ENCODE peak calls at places on chromosome 7, in seven cellular contexts. One of them, this sample, is unnamed.

GRCh38 chr7:20172736-20173334 is 44.3 kb downstream of the MACC1 start:
- DNase-seq in endothelial cell of umbilical vein: peak; percentile 51
- DNase-seq in stomach: peak; percentile 35
- DNase-seq in adipocyte: peak; percentile 45
- DNase-seq in adrenal gland: peak; percentile 72
- DNase-seq in HepG2: peak; percentile 33
- DNase-seq in heart left ventricle: no peak
- DNase-seq in this sample: no peak

GRCh38 chr7:114930829-114931655 is 9.1 kb downstream of the MDFIC start:
- DNase-seq in heart left ventricle: no peak
- DNase-seq in adrenal gland: no peak
- DNase-seq in endothelial cell of umbilical vein: no peak
- DNase-seq in HepG2: no peak
- DNase-seq in adipocyte: peak; percentile 74
- DNase-seq in stomach: no peak
- DNase-seq in this sample: no peak

GRCh38 chr7:35467456-35467978 is 213.6 kb upstream of the TBX20 start:
- DNase-seq in heart left ventricle: no peak
- DNase-seq in adrenal gland: no peak
- DNase-seq in adipocyte: no peak
- DNase-seq in stomach: no peak
- DNase-seq in endothelial cell of umbilical vein: no peak
- DNase-seq in HepG2: no peak
- DNase-seq in this sample: no peak

GRCh38 chr7:97013555-97013954 is 8.2 kb downstream of the DLX6 start:
- DNase-seq in endothelial cell of umbilical vein: no peak
- DNase-seq in adrenal gland: no peak
- DNase-seq in HepG2: no peak
- DNase-seq in adipocyte: no peak
- DNase-seq in heart left ventricle: no peak
- DNase-seq in stomach: no peak
- DNase-seq in this sample: no peak

GRCh38 chr7:130821864-130822263 is 87.9 kb upstream of the KLF14 start:
- DNase-seq in adipocyte: no peak
- DNase-seq in endothelial cell of umbilical vein: no peak
- DNase-seq in adrenal gland: no peak
- DNase-seq in heart left ventricle: no peak
- DNase-seq in HepG2: no peak
- DNase-seq in stomach: no peak
- DNase-seq in this sample: no peak

GRCh38 chr7:14125998-14126397 is 136.5 kb upstream of the ETV1 start:
- DNase-seq in endothelial cell of umbilical vein: no peak
- DNase-seq in stomach: no peak
- DNase-seq in heart left ventricle: no peak
- DNase-seq in adrenal gland: no peak
- DNase-seq in HepG2: no peak
- DNase-seq in adipocyte: peak; percentile 53
- DNase-seq in this sample: no peak

GRCh38 chr7:28151965-28152364 is 28.6 kb downstream of the JAZF1 start:
- DNase-seq in endothelial cell of umbilical vein: peak; percentile 78
- DNase-seq in stomach: no peak
- DNase-seq in HepG2: no peak
- DNase-seq in adrenal gland: no peak
- DNase-seq in heart left ventricle: no peak
- DNase-seq in adipocyte: peak; percentile 62
- DNase-seq in this sample: peak; percentile 67

GRCh38 chr7:64997927-64998391 is 7.1 kb upstream of the ZNF117 start:
- DNase-seq in stomach: peak; percentile 75
- DNase-seq in heart left ventricle: peak; percentile 36
- DNase-seq in endothelial cell of umbilical vein: no peak
- DNase-seq in adipocyte: peak; percentile 45
- DNase-seq in adrenal gland: peak; percentile 39
- DNase-seq in HepG2: no peak
- DNase-seq in this sample: no peak

GRCh38 chr7:115230882-115231508 is 309.1 kb downstream of the MDFIC start:
- DNase-seq in heart left ventricle: no peak
- DNase-seq in HepG2: peak; percentile 13
- DNase-seq in adrenal gland: no peak
- DNase-seq in endothelial cell of umbilical vein: peak; percentile 93
- DNase-seq in stomach: no peak
- DNase-seq in adipocyte: peak; percentile 83
- DNase-seq in this sample: peak; percentile 16

GRCh38 chr7:112996472-112996871 is 90.2 kb downstream of the GPR85 start:
- DNase-seq in HepG2: no peak
- DNase-seq in heart left ventricle: no peak
- DNase-seq in endothelial cell of umbilical vein: no peak
- DNase-seq in adrenal gland: no peak
- DNase-seq in stomach: no peak
- DNase-seq in adipocyte: no peak
- DNase-seq in this sample: no peak

GRCh38 chr7:69196593-69196992 is 401.7 kb upstream of the AUTS2 start:
- DNase-seq in stomach: no peak
- DNase-seq in HepG2: no peak
- DNase-seq in adrenal gland: no peak
- DNase-seq in adipocyte: no peak
- DNase-seq in heart left ventricle: no peak
- DNase-seq in endothelial cell of umbilical vein: no peak
- DNase-seq in this sample: no peak

GRCh38 chr7:154919324-154920222 is 83.4 kb downstream of the PAXIP1 start:
- DNase-seq in stomach: no peak
- DNase-seq in adipocyte: no peak
- DNase-seq in HepG2: no peak
- DNase-seq in endothelial cell of umbilical vein: no peak
- DNase-seq in heart left ventricle: no peak
- DNase-seq in adrenal gland: no peak
- DNase-seq in this sample: no peak

GRCh38 chr7:114109299-114109698 is 190.5 kb upstream of the PPP1R3A start:
- DNase-seq in endothelial cell of umbilical vein: no peak
- DNase-seq in adrenal gland: no peak
- DNase-seq in stomach: no peak
- DNase-seq in adipocyte: peak; percentile 74
- DNase-seq in heart left ventricle: no peak
- DNase-seq in HepG2: no peak
- DNase-seq in this sample: no peak

GRCh38 chr7:2864999-2865670 is 21.0 kb upstream of the GNA12 start:
- DNase-seq in adrenal gland: peak; percentile 64
- DNase-seq in HepG2: peak; percentile 59
- DNase-seq in stomach: peak; percentile 76
- DNase-seq in endothelial cell of umbilical vein: peak; percentile 66
- DNase-seq in adipocyte: peak; percentile 83
- DNase-seq in heart left ventricle: peak; percentile 59
- DNase-seq in this sample: peak; percentile 83

GRCh38 chr7:93205046-93205445 is 21.2 kb downstream of the HEPACAM2 start:
- DNase-seq in stomach: no peak
- DNase-seq in heart left ventricle: no peak
- DNase-seq in endothelial cell of umbilical vein: no peak
- DNase-seq in adipocyte: no peak
- DNase-seq in adrenal gland: no peak
- DNase-seq in HepG2: no peak
- DNase-seq in this sample: no peak

GRCh38 chr7:13037216-13037615 is 349.8 kb downstream of the ARL4A start:
- DNase-seq in stomach: no peak
- DNase-seq in endothelial cell of umbilical vein: no peak
- DNase-seq in heart left ventricle: no peak
- DNase-seq in adipocyte: no peak
- DNase-seq in adrenal gland: no peak
- DNase-seq in HepG2: no peak
- DNase-seq in this sample: no peak

DNA sequence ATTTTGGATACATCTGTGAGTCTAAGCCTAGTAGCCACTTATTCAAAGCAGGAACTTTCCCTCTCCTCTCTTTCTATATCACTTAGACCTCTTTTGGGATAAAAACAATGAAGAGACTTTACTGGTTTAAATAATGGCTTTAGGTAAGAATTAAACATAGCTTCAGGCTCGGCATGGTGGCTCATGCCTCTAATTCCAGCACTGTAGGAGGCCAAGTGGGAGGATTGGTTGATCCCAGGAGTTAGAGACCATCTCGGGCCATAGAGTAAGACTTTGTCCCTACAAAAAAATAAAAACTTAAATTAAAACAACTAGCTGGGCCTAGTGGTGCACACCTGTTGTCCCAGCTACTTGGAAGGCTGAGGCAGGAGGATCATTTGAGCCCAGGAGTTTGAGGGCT is 304.3 kb downstream of the THSD7A start:
- DNase-seq in HepG2: no peak
- DNase-seq in heart left ventricle: no peak
- DNase-seq in adrenal gland: no peak
- DNase-seq in endothelial cell of umbilical vein: no peak
- DNase-seq in stomach: no peak
- DNase-seq in adipocyte: no peak
- DNase-seq in this sample: no peak
- H3K4me1 ChIP-seq in HepG2: no peaks in the 10 kb centered on the region
- H3K4me1 ChIP-seq in heart left ventricle: no peaks in the 10 kb centered on the region
- H3K4me1 ChIP-seq in adrenal gland: no peaks in the 10 kb centered on the region
- H3K4me1 ChIP-seq in endothelial cell of umbilical vein: no peaks in the 10 kb centered on the region
- H3K4me1 ChIP-seq in stomach: no peaks in the 10 kb centered on the region
- H3K4me1 ChIP-seq in adipocyte: no peaks in the 10 kb centered on the region
- H3K4me1 ChIP-seq in this sample: no peaks in the 10 kb centered on the region

GRCh38 chr7:56686276-56686859 is 445.9 kb downstream of the ZNF479 start:
- DNase-seq in adrenal gland: no peak
- DNase-seq in HepG2: no peak
- DNase-seq in endothelial cell of umbilical vein: no peak
- DNase-seq in heart left ventricle: no peak
- DNase-seq in adipocyte: no peak
- DNase-seq in stomach: no peak
- DNase-seq in this sample: no peak
- H3K9me3 ChIP-seq in adrenal gland: peaks cover 12% of the 10 kb centered on the region
- H3K9me3 ChIP-seq in HepG2: peaks cover 85% of the 10 kb centered on the region
- H3K9me3 ChIP-seq in endothelial cell of umbilical vein: peaks cover 7% of the 10 kb centered on the region
- H3K9me3 ChIP-seq in heart left ventricle: peaks cover 5% of the 10 kb centered on the region
- H3K9me3 ChIP-seq in adipocyte: peaks cover 93% of the 10 kb centered on the region
- H3K9me3 ChIP-seq in stomach: peaks cover 65% of the 10 kb centered on the region
- H3K9me3 ChIP-seq in this sample: peaks cover 48% of the 10 kb centered on the region

GRCh38 chr7:49770838-49771237 is 2.6 kb upstream of the VWC2 start:
- DNase-seq in adipocyte: no peak
- DNase-seq in adrenal gland: no peak
- DNase-seq in stomach: no peak
- DNase-seq in HepG2: no peak
- DNase-seq in endothelial cell of umbilical vein: no peak
- DNase-seq in heart left ventricle: no peak
- DNase-seq in this sample: no peak
- H3K4me1 ChIP-seq in adipocyte: peaks cover 3% of the 10 kb centered on the region
- H3K4me1 ChIP-seq in adrenal gland: peaks cover 16% of the 10 kb centered on the region
- H3K4me1 ChIP-seq in stomach: peaks cover 15% of the 10 kb centered on the region
- H3K4me1 ChIP-seq in HepG2: no peaks in the 10 kb centered on the region
- H3K4me1 ChIP-seq in endothelial cell of umbilical vein: no peaks in the 10 kb centered on the region
- H3K4me1 ChIP-seq in heart left ventricle: peaks cover 2% of the 10 kb centered on the region
- H3K4me1 ChIP-seq in this sample: no peaks in the 10 kb centered on the region

GRCh38 chr7:158165711-158166110 is 421.9 kb downstream of the PTPRN2 start:
- DNase-seq in stomach: no peak
- DNase-seq in endothelial cell of umbilical vein: no peak
- DNase-seq in heart left ventricle: no peak
- DNase-seq in adrenal gland: no peak
- DNase-seq in HepG2: no peak
- DNase-seq in adipocyte: no peak
- DNase-seq in this sample: no peak

GRCh38 chr7:158161194-158161593 is 426.4 kb downstream of the PTPRN2 start:
- DNase-seq in HepG2: peak; percentile 18
- DNase-seq in endothelial cell of umbilical vein: no peak
- DNase-seq in adipocyte: no peak
- DNase-seq in adrenal gland: no peak
- DNase-seq in stomach: no peak
- DNase-seq in heart left ventricle: no peak
- DNase-seq in this sample: no peak

GRCh38 chr7:158167373-158167772 is 420.2 kb downstream of the PTPRN2 start:
- DNase-seq in HepG2: no peak
- DNase-seq in adrenal gland: no peak
- DNase-seq in heart left ventricle: no peak
- DNase-seq in adipocyte: no peak
- DNase-seq in endothelial cell of umbilical vein: no peak
- DNase-seq in stomach: no peak
- DNase-seq in this sample: no peak

GRCh38 chr7:158164101-158165095 is 423.2 kb downstream of the PTPRN2 start:
- DNase-seq in stomach: no peak
- DNase-seq in adrenal gland: no peak
- DNase-seq in HepG2: no peak
- DNase-seq in heart left ventricle: no peak
- DNase-seq in endothelial cell of umbilical vein: no peak
- DNase-seq in adipocyte: no peak
- DNase-seq in this sample: no peak

GRCh38 chr7:158166386-158167340 is 421.0 kb downstream of the PTPRN2 start:
- DNase-seq in adipocyte: no peak
- DNase-seq in endothelial cell of umbilical vein: peak; percentile 4
- DNase-seq in stomach: no peak
- DNase-seq in HepG2: no peak
- DNase-seq in heart left ventricle: no peak
- DNase-seq in adrenal gland: no peak
- DNase-seq in this sample: no peak
- H3K9me3 ChIP-seq in adipocyte: no peaks in the 10 kb centered on the region
- H3K9me3 ChIP-seq in endothelial cell of umbilical vein: peaks cover 11% of the 10 kb centered on the region
- H3K9me3 ChIP-seq in stomach: peaks cover 6% of the 10 kb centered on the region
- H3K9me3 ChIP-seq in HepG2: no peaks in the 10 kb centered on the region
- H3K9me3 ChIP-seq in heart left ventricle: no peaks in the 10 kb centered on the region
- H3K9me3 ChIP-seq in adrenal gland: no peaks in the 10 kb centered on the region
- H3K9me3 ChIP-seq in this sample: peaks cover 7% of the 10 kb centered on the region

GRCh38 chr7:151089893-151090730 is 3.8 kb downstream of the AGAP3 start:
- DNase-seq in heart left ventricle: no peak
- DNase-seq in adrenal gland: no peak
- DNase-seq in HepG2: no peak
- DNase-seq in stomach: no peak
- DNase-seq in adipocyte: peak; percentile 50
- DNase-seq in endothelial cell of umbilical vein: peak; percentile 24
- DNase-seq in this sample: no peak
- H3K4me1 ChIP-seq in heart left ventricle: peaks cover 41% of the 10 kb centered on the region
- H3K4me1 ChIP-seq in adrenal gland: peaks cover 50% of the 10 kb centered on the region
- H3K4me1 ChIP-seq in HepG2: peaks cover 49% of the 10 kb centered on the region
- H3K4me1 ChIP-seq in stomach: peaks cover 35% of the 10 kb centered on the region
- H3K4me1 ChIP-seq in adipocyte: peaks cover 76% of the 10 kb centered on the region
- H3K4me1 ChIP-seq in endothelial cell of umbilical vein: peaks cover 52% of the 10 kb centered on the region
- H3K4me1 ChIP-seq in this sample: peaks cover 21% of the 10 kb centered on the region

GRCh38 chr7:30656006-30656575 is 26.2 kb downstream of the CRHR2 start:
- DNase-seq in endothelial cell of umbilical vein: no peak
- DNase-seq in adipocyte: no peak
- DNase-seq in heart left ventricle: no peak
- DNase-seq in HepG2: no peak
- DNase-seq in stomach: no peak
- DNase-seq in adrenal gland: no peak
- DNase-seq in this sample: no peak
- H3K9me3 ChIP-seq in endothelial cell of umbilical vein: no peaks in the 10 kb centered on the region
- H3K9me3 ChIP-seq in adipocyte: no peaks in the 10 kb centered on the region
- H3K9me3 ChIP-seq in heart left ventricle: no peaks in the 10 kb centered on the region
- H3K9me3 ChIP-seq in HepG2: no peaks in the 10 kb centered on the region
- H3K9me3 ChIP-seq in stomach: no peaks in the 10 kb centered on the region
- H3K9me3 ChIP-seq in adrenal gland: no peaks in the 10 kb centered on the region
- H3K9me3 ChIP-seq in this sample: no peaks in the 10 kb centered on the region

This sample was measured in CD4-positive, CD25-positive, alpha-beta regulatory T cell.